ENCODE peak calls at places on chromosomes 1 and 21, in ten cellular contexts. Q, U, R, O, K, L, V, W, N and I are unnamed samples.

GRCh38 chr1:53548031-53548491 is 88.9 kb downstream of the DMRTB1 start:
- DNase-seq in Q (no peak), U (no peak), R (peak; percentile 69), O (no peak), K (no peak), L (no peak), V (no peak), W (no peak), N (no peak), I (peak; percentile 43)

GRCh38 chr1:63073530-63074306 is 248.6 kb upstream of the FOXD3 start:
- DNase-seq in Q (no peak), U (no peak), R (no peak), O (no peak), K (no peak), L (no peak), V (no peak), W (no peak), N (no peak), I (no peak)

GRCh38 chr1:223819730-223820514 is 25.8 kb downstream of the TP53BP2 start:
- DNase-seq in Q (no peak), U (no peak), R (no peak), O (peak; percentile 31), K (no peak), L (no peak), V (no peak), W (no peak), N (no peak), I (no peak)

GRCh38 chr1:228094432-228095016 is 8.6 kb downstream of the C1orf35 start:
- DNase-seq in Q (no peak), U (no peak), R (peak; percentile 43), O (no peak), K (no peak), L (no peak), V (no peak), W (no peak), N (no peak), I (no peak)

GRCh38 chr1:216456682-216457081 is 33.4 kb upstream of the USH2A start:
- DNase-seq in Q (no peak), U (peak; percentile 12), R (no peak), O (no peak), K (no peak), L (no peak), V (no peak), W (peak; percentile 61), N (no peak), I (no peak)

GRCh38 chr1:29239142-29239541 is 2.8 kb downstream of the PTPRU start:
- DNase-seq in Q (no peak), U (no peak), R (peak; percentile 56), O (no peak), K (no peak), L (no peak), V (no peak), W (no peak), N (no peak), I (no peak)

GRCh38 chr1:32263744-32264143 is 12.7 kb downstream of the LCK start:
- DNase-seq in Q (no peak), U (no peak), R (no peak), O (no peak), K (no peak), L (no peak), V (no peak), W (no peak), N (no peak), I (no peak)

GRCh38 chr1:243926803-243927245 is 76.8 kb upstream of the AKT3 start:
- DNase-seq in Q (peak; percentile 92), U (no peak), R (no peak), O (no peak), K (no peak), L (no peak), V (no peak), W (peak; percentile 89), N (no peak), I (no peak)

GRCh38 chr1:166383137-166383536 is 216.3 kb upstream of the FAM78B start:
- DNase-seq in Q (no peak), U (no peak), R (no peak), O (no peak), K (no peak), L (no peak), V (no peak), W (no peak), N (no peak), I (no peak)

GRCh38 chr1:53367503-53368313 is 39.8 kb upstream of the LRP8 start:
- DNase-seq in Q (no peak), U (no peak), R (peak; percentile 75), O (no peak), K (no peak), L (peak; percentile 30), V (no peak), W (no peak), N (no peak), I (no peak)

GRCh38 chr21:26982767-26983166 is 15.9 kb upstream of the ADAMTS5 start:
- DNase-seq in Q (no peak), U (no peak), R (no peak), O (no peak), K (no peak), L (no peak), V (no peak), W (peak; percentile 63), N (no peak), I (no peak)

GRCh38 chr1:68470388-68470970 is 20.7 kb upstream of the RPE65 start:
- DNase-seq in Q (peak; percentile 56), U (no peak), R (no peak), O (no peak), K (no peak), L (no peak), V (no peak), W (no peak), N (no peak), I (no peak)

GRCh38 chr21:20418353-20418752 is 579.9 kb upstream of the NCAM2 start:
- DNase-seq in Q (no peak), U (no peak), R (no peak), O (no peak), K (no peak), L (no peak), V (no peak), W (no peak), N (no peak), I (no peak)

GRCh38 chr1:10835423-10836421 is 39.3 kb upstream of the CASZ1 start:
- DNase-seq in Q (peak; percentile 67), U (peak; percentile 91), R (no peak), O (peak; percentile 27), K (peak; percentile 57), L (no peak), V (peak; percentile 97), W (no peak), N (no peak), I (no peak)